ENCODE peak calls at places on chromosomes 5 and 9, in eight cellular contexts. A, N, V, P, M, B, S and X are unnamed samples.

GRCh38 chr5:20340123-20340522 is 352.1 kb upstream of the CDH18 start:
- DNase-seq in N (no peak), M (no peak), P (no peak), B (no peak), V (no peak), A (no peak), S (no peak), X (no peak)

GRCh38 chr5:146005723-146006122 is 69.3 kb downstream of the SH3RF2 start:
- DNase-seq in V (no peak), P (no peak), N (no peak), S (no peak), M (peak), A (no peak), B (no peak), X (no peak)

GRCh38 chr9:133658442-133659431 is 22.6 kb downstream of the DBH start:
- DNase-seq in S (no peak), A (peak), N (no peak), B (peak), M (no peak), P (peak), V (no peak), X (no peak)

GRCh38 chr9:74035786-74036185 is 461.3 kb upstream of the RORB start:
- DNase-seq in N (no peak), V (no peak), P (no peak), S (no peak), A (no peak), B (no peak), M (no peak), X (no peak)

GRCh38 chr5:32942225-32942989 is 231.3 kb downstream of the NPR3 start:
- DNase-seq in S (no peak), V (no peak), M (peak), A (no peak), N (no peak), P (peak), B (peak), X (no peak)

GRCh38 chr5:106292654-106293053 is 1378.1 kb downstream of the EFNA5 start:
- DNase-seq in N (no peak), B (no peak), A (no peak), V (no peak), S (no peak), P (peak), M (peak), X (no peak)

GRCh38 chr9:85741875-85742629 is at the start of gene AGTPBP1:
- DNase-seq in V (peak), B (peak), P (peak), S (peak), A (peak), M (peak), N (peak), X (peak)

GRCh38 chr5:147417133-147417813 is 92.6 kb downstream of the DPYSL3 start:
- DNase-seq in V (no peak), N (no peak), S (no peak), M (peak), P (peak), A (peak), B (no peak), X (no peak)

GRCh38 chr5:23027341-23027740 is 174.2 kb upstream of the CDH12 start:
- DNase-seq in P (no peak), A (no peak), N (no peak), V (no peak), M (no peak), S (no peak), B (no peak), X (no peak)

GRCh38 chr5:93677344-93678021 is 63.9 kb downstream of the POU5F2 start:
- DNase-seq in N (no peak), M (peak), B (peak), V (peak), A (peak), P (peak), S (peak), X (peak)

GRCh38 chr5:150045512-150045911 is 40.8 kb downstream of the CSF1R start:
- DNase-seq in V (no peak), N (no peak), S (no peak), P (no peak), B (no peak), A (no peak), M (no peak), X (no peak)
- TF ChIP-seq CTCF in V (no peak), N (no peak), S (peak), P (no peak), B (peak), A (no peak), M (no peak), X (peak)

GRCh38 chr9:21965401-21965951 is 28.7 kb downstream of the CDKN2A start:
- DNase-seq in S (peak), P (peak), B (no peak), M (peak), N (peak), A (peak), V (peak), X (peak)
- TF ChIP-seq CTCF in S (no peak), P (peak), B (peak), M (peak), N (no peak), A (peak), V (no peak), X (peak)

DNA sequence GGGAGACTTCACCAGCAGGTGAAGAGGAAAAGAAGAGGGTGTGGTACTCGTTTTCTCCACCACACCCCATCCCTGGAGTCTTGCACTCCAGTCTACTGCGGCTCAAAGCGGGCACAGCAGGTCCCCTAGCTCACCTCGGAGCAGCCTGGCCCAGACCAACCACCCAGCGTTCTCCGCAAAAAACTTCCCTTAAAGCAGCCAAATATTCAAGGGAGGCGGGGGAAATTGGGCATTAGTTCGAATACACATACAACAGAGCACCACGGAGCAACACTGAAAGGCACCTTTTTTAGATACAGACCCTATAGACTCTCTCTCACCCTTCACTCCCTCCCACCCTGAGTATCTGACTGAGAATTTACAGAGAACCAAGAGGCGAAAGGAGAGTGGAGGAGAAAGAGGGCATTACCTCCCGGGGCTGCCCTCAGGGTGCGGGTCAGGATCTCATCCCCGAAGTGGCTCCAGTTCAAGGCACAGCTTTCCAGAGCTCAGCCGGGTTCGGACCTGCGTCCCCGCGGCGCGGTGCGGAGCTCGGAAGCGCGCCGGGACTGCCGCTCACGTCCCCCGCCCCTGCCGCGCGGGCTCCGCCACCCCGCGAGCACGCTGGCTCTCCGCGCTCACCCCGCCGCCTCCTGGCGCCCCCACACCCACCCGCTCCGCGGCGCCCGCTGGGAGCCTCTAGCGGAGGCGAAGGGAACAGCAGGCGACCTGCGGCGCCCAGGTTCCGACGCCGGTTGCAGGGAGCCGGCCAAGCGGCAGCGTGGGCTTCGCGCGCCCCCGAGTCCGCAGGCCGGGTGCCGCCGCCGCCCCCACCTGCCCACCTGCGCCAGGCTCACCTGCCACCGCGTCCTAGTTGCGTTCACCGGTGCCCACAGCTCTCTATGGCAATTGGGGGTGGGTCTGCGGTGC is 1638.7 kb upstream of the C9orf72 start:
- DNase-seq in A (peak), P (no peak), V (peak), B (no peak), N (no peak), S (peak), M (peak), X (no peak)
- TF ChIP-seq CTCF in A (peak), P (peak), V (peak), B (no peak), N (no peak), S (peak), M (peak), X (peak)

GRCh38 chr9:38068616-38068865 is 486 bp downstream of the SHB start:
- DNase-seq in P (peak), B (no peak), A (peak), S (no peak), M (peak), V (no peak), N (peak), X (no peak)
- TF ChIP-seq CTCF in P (peak), B (peak), A (peak), S (no peak), M (peak), V (peak), N (no peak), X (no peak)